ENCODE peak calls at places on chromosome 3, in eight cellular contexts. B is left cardiac atrium; U is fibroblast of mammary gland; Z is NCI-H1092 treated with DMSO at 0.1 percent for 48 hours; D is AG04449; S is CD8-positive, alpha-beta memory T cell; G is naive thymus-derived CD8-positive, alpha-beta T cell; R is EH. J is an unnamed sample.

GRCh38 chr3:140943781-140944547 is 2.3 kb downstream of the SLC25A36 start:
- DNase-seq in B (no peak), U (no peak), Z (no peak), D (no peak), S (no peak), G (no peak), R (no peak), J (no peak)

GRCh38 chr3:29381595-29381994 is 100.7 kb downstream of the RBMS3 start:
- DNase-seq in B (no peak), U (peak), Z (no peak), D (no peak), S (no peak), G (no peak), R (peak), J (no peak)

GRCh38 chr3:185764168-185764988 is 60.5 kb downstream of the IGF2BP2 start:
- DNase-seq in B (no peak), U (peak), Z (no peak), D (no peak), S (no peak), G (no peak), R (peak), J (no peak)

GRCh38 chr3:66702126-66702525 is 201.3 kb upstream of the LRIG1 start:
- DNase-seq in B (no peak), U (no peak), Z (no peak), D (no peak), S (no peak), G (no peak), R (no peak), J (no peak)

GRCh38 chr3:11498646-11499045 is 145.1 kb downstream of the VGLL4 start:
- DNase-seq in B (peak), U (peak), Z (peak), D (no peak), S (no peak), G (no peak), R (peak), J (no peak)

GRCh38 chr3:38004415-38005075 is 14.0 kb downstream of the VILL start:
- DNase-seq in B (peak), U (peak), Z (peak), D (no peak), S (no peak), G (peak), R (peak), J (peak)

GRCh38 chr3:184336484-184337230 is 743 bp upstream of the FAM131A start:
- DNase-seq in B (no peak), U (peak), Z (no peak), D (no peak), S (peak), G (no peak), R (peak), J (no peak)

GRCh38 chr3:8712871-8713360 is 20.7 kb upstream of the CAV3 start:
- DNase-seq in B (no peak), U (no peak), Z (peak), D (no peak), S (no peak), G (no peak), R (no peak), J (no peak)

GRCh38 chr3:56125358-56126005 is 342.8 kb downstream of the ERC2 start:
- DNase-seq in B (peak), U (peak), Z (no peak), D (peak), S (no peak), G (no peak), R (peak), J (no peak)

GRCh38 chr3:185924375-185924774 is 13.4 kb downstream of the TRA2B start:
- DNase-seq in B (no peak), U (no peak), Z (no peak), D (no peak), S (no peak), G (no peak), R (no peak), J (no peak)

GRCh38 chr3:101065962-101066361 is 72.7 kb upstream of the ABI3BP start:
- DNase-seq in B (no peak), U (peak), Z (no peak), D (peak), S (no peak), G (no peak), R (peak), J (no peak)

GRCh38 chr3:72058493-72059081 is 273.6 kb upstream of the PROK2 start:
- DNase-seq in B (no peak), U (no peak), Z (peak), D (no peak), S (no peak), G (no peak), R (no peak), J (no peak)

GRCh38 chr3:99767341-99767740 is 50.3 kb upstream of the CMSS1 start:
- DNase-seq in B (no peak), U (peak), Z (no peak), D (no peak), S (no peak), G (no peak), R (no peak), J (no peak)

GRCh38 chr3:38039899-38040261 is 872 bp downstream of the DLEC1 start:
- DNase-seq in B (peak), U (peak), Z (no peak), D (no peak), S (peak), G (peak), R (peak), J (peak)

GRCh38 chr3:14922863-14923262 is 24.5 kb upstream of the NR2C2 start:
- DNase-seq in B (no peak), U (no peak), Z (no peak), D (no peak), S (no peak), G (no peak), R (no peak), J (no peak)

GRCh38 chr3:9435320-9435719 is 37.9 kb downstream of the SETD5 start:
- DNase-seq in B (no peak), U (no peak), Z (no peak), D (no peak), S (no peak), G (no peak), R (peak), J (no peak)

GRCh38 chr3:149541091-149541491 is 66.6 kb downstream of the TM4SF4 start:
- DNase-seq in B (no peak), U (no peak), Z (no peak), D (no peak), S (no peak), G (no peak), R (peak), J (no peak)

GRCh38 chr3:153855772-153856171 is 265.4 kb upstream of the ARHGEF26 start:
- DNase-seq in B (no peak), U (no peak), Z (no peak), D (no peak), S (no peak), G (no peak), R (no peak), J (no peak)

GRCh38 chr3:99248130-99248529 is 346.6 kb upstream of the DCBLD2 start:
- DNase-seq in B (no peak), U (peak), Z (no peak), D (no peak), S (no peak), G (no peak), R (peak), J (no peak)

GRCh38 chr3:49998326-49998725 is 58.4 kb downstream of the RBM6 start:
- DNase-seq in B (no peak), U (peak), Z (no peak), D (no peak), S (no peak), G (no peak), R (peak), J (no peak)

GRCh38 chr3:126419886-126420786 is 25.4 kb downstream of the CFAP100 start:
- DNase-seq in B (no peak), U (no peak), Z (no peak), D (no peak), S (no peak), G (no peak), R (peak), J (no peak)

GRCh38 chr3:188113761-188114160 is 40.2 kb upstream of the LPP start:
- DNase-seq in B (no peak), U (no peak), Z (no peak), D (no peak), S (no peak), G (no peak), R (no peak), J (no peak)

GRCh38 chr3:146969356-146969755 is 364.2 kb upstream of the PLSCR5 start:
- DNase-seq in B (no peak), U (peak), Z (no peak), D (peak), S (no peak), G (no peak), R (peak), J (no peak)

GRCh38 chr3:149142647-149143046 is 13.2 kb downstream of the HPS3 start:
- DNase-seq in B (no peak), U (no peak), Z (no peak), D (no peak), S (no peak), G (no peak), R (no peak), J (no peak)

GRCh38 chr3:74862501-74862900 is 248.0 kb upstream of the CNTN3 start:
- DNase-seq in B (no peak), U (peak), Z (no peak), D (no peak), S (no peak), G (no peak), R (peak), J (no peak)

GRCh38 chr3:115999598-115999997 is 376.3 kb downstream of the GAP43 start:
- DNase-seq in B (no peak), U (no peak), Z (no peak), D (no peak), S (no peak), G (no peak), R (no peak), J (no peak)

GRCh38 chr3:38460377-38461085 is 6.8 kb downstream of the ACVR2B start:
- DNase-seq in B (no peak), U (no peak), Z (no peak), D (no peak), S (no peak), G (no peak), R (no peak), J (no peak)

J was measured in aorta.